ENCODE peak calls at places on chromosome X, in ten cellular contexts. One of them, this sample, is unnamed.

GRCh38 chrX:623599-624323 is 6.8 kb upstream of the SHOX start:
- DNase-seq in bronchial epithelial cell: no peak
- DNase-seq in dorsolateral prefrontal cortex: no peak
- DNase-seq in tibial nerve: no peak
- DNase-seq in left lung: no peak
- DNase-seq in heart right ventricle: no peak
- DNase-seq in osteocyte: peak; percentile 80
- DNase-seq in suprapubic skin: peak; percentile 47
- DNase-seq in brain microvascular endothelial cell: no peak
- DNase-seq in epithelial cell of esophagus: peak; percentile 7
- DNase-seq in this sample: no peak

GRCh38 chrX:141669689-141670088 is 28.9 kb downstream of the SPANXD start:
- DNase-seq in bronchial epithelial cell: no peak
- DNase-seq in dorsolateral prefrontal cortex: no peak
- DNase-seq in tibial nerve: no peak
- DNase-seq in left lung: no peak
- DNase-seq in heart right ventricle: no peak
- DNase-seq in osteocyte: no peak
- DNase-seq in suprapubic skin: no peak
- DNase-seq in brain microvascular endothelial cell: no peak
- DNase-seq in epithelial cell of esophagus: no peak
- DNase-seq in this sample: no peak

GRCh38 chrX:119500061-119500800 is 32.0 kb downstream of the SLC25A5 start:
- DNase-seq in bronchial epithelial cell: no peak
- DNase-seq in dorsolateral prefrontal cortex: no peak
- DNase-seq in tibial nerve: no peak
- DNase-seq in left lung: no peak
- DNase-seq in heart right ventricle: no peak
- DNase-seq in osteocyte: no peak
- DNase-seq in suprapubic skin: no peak
- DNase-seq in brain microvascular endothelial cell: no peak
- DNase-seq in epithelial cell of esophagus: no peak
- DNase-seq in this sample: no peak

GRCh38 chrX:148567229-148567628 is 66.8 kb downstream of the AFF2 start:
- DNase-seq in bronchial epithelial cell: no peak
- DNase-seq in dorsolateral prefrontal cortex: no peak
- DNase-seq in tibial nerve: no peak
- DNase-seq in left lung: no peak
- DNase-seq in heart right ventricle: no peak
- DNase-seq in osteocyte: no peak
- DNase-seq in suprapubic skin: no peak
- DNase-seq in brain microvascular endothelial cell: peak; percentile 62
- DNase-seq in epithelial cell of esophagus: no peak
- DNase-seq in this sample: no peak

GRCh38 chrX:151176351-151176750 is at the start of gene GPR50:
- DNase-seq in bronchial epithelial cell: no peak
- DNase-seq in dorsolateral prefrontal cortex: no peak
- DNase-seq in tibial nerve: no peak
- DNase-seq in left lung: no peak
- DNase-seq in heart right ventricle: no peak
- DNase-seq in osteocyte: no peak
- DNase-seq in suprapubic skin: no peak
- DNase-seq in brain microvascular endothelial cell: no peak
- DNase-seq in epithelial cell of esophagus: no peak
- DNase-seq in this sample: no peak

GRCh38 chrX:53930513-53931380 is 113.5 kb downstream of the PHF8 start:
- DNase-seq in bronchial epithelial cell: peak; percentile 12
- DNase-seq in dorsolateral prefrontal cortex: no peak
- DNase-seq in tibial nerve: no peak
- DNase-seq in left lung: no peak
- DNase-seq in heart right ventricle: no peak
- DNase-seq in osteocyte: no peak
- DNase-seq in suprapubic skin: no peak
- DNase-seq in brain microvascular endothelial cell: peak; percentile 48
- DNase-seq in epithelial cell of esophagus: peak; percentile 4
- DNase-seq in this sample: no peak

GRCh38 chrX:84219551-84219950 is 31.6 kb upstream of the RPS6KA6 start:
- DNase-seq in bronchial epithelial cell: peak; percentile 55
- DNase-seq in dorsolateral prefrontal cortex: no peak
- DNase-seq in tibial nerve: no peak
- DNase-seq in left lung: no peak
- DNase-seq in heart right ventricle: no peak
- DNase-seq in osteocyte: no peak
- DNase-seq in suprapubic skin: no peak
- DNase-seq in brain microvascular endothelial cell: no peak
- DNase-seq in epithelial cell of esophagus: peak; percentile 53
- DNase-seq in this sample: no peak

GRCh38 chrX:139156356-139156755 is 374.2 kb upstream of the F9 start:
- DNase-seq in bronchial epithelial cell: no peak
- DNase-seq in dorsolateral prefrontal cortex: no peak
- DNase-seq in tibial nerve: no peak
- DNase-seq in left lung: no peak
- DNase-seq in heart right ventricle: no peak
- DNase-seq in osteocyte: no peak
- DNase-seq in suprapubic skin: no peak
- DNase-seq in brain microvascular endothelial cell: no peak
- DNase-seq in epithelial cell of esophagus: no peak
- DNase-seq in this sample: no peak

GRCh38 chrX:362351-362750 is 24.4 kb downstream of the PPP2R3B start:
- DNase-seq in bronchial epithelial cell: no peak
- DNase-seq in dorsolateral prefrontal cortex: no peak
- DNase-seq in tibial nerve: no peak
- DNase-seq in left lung: peak; percentile 32
- DNase-seq in heart right ventricle: no peak
- DNase-seq in osteocyte: no peak
- DNase-seq in suprapubic skin: peak; percentile 65
- DNase-seq in brain microvascular endothelial cell: no peak
- DNase-seq in epithelial cell of esophagus: no peak
- DNase-seq in this sample: no peak

GRCh38 chrX:136260801-136261200 is 9.6 kb upstream of the MAP7D3 start:
- DNase-seq in bronchial epithelial cell: peak; percentile 67
- DNase-seq in dorsolateral prefrontal cortex: no peak
- DNase-seq in tibial nerve: no peak
- DNase-seq in left lung: no peak
- DNase-seq in heart right ventricle: no peak
- DNase-seq in osteocyte: peak; percentile 84
- DNase-seq in suprapubic skin: no peak
- DNase-seq in brain microvascular endothelial cell: peak; percentile 74
- DNase-seq in epithelial cell of esophagus: peak; percentile 51
- DNase-seq in this sample: no peak

GRCh38 chrX:132652871-132653270 is 164.0 kb upstream of the MBNL3 start:
- DNase-seq in bronchial epithelial cell: no peak
- DNase-seq in dorsolateral prefrontal cortex: no peak
- DNase-seq in tibial nerve: no peak
- DNase-seq in left lung: no peak
- DNase-seq in heart right ventricle: no peak
- DNase-seq in osteocyte: no peak
- DNase-seq in suprapubic skin: no peak
- DNase-seq in brain microvascular endothelial cell: no peak
- DNase-seq in epithelial cell of esophagus: no peak
- DNase-seq in this sample: no peak

GRCh38 chrX:39705299-39705698 is 392.5 kb downstream of the BCOR start:
- DNase-seq in bronchial epithelial cell: peak; percentile 80
- DNase-seq in dorsolateral prefrontal cortex: no peak
- DNase-seq in tibial nerve: peak; percentile 44
- DNase-seq in left lung: peak; percentile 69
- DNase-seq in heart right ventricle: peak; percentile 52
- DNase-seq in osteocyte: no peak
- DNase-seq in suprapubic skin: no peak
- DNase-seq in brain microvascular endothelial cell: peak; percentile 74
- DNase-seq in epithelial cell of esophagus: peak; percentile 79
- DNase-seq in this sample: no peak

GRCh38 chrX:2351999-2352995 is 148.5 kb downstream of the DHRSX start:
- DNase-seq in bronchial epithelial cell: peak; percentile 22
- DNase-seq in dorsolateral prefrontal cortex: no peak
- DNase-seq in tibial nerve: no peak
- DNase-seq in left lung: no peak
- DNase-seq in heart right ventricle: no peak
- DNase-seq in osteocyte: no peak
- DNase-seq in suprapubic skin: no peak
- DNase-seq in brain microvascular endothelial cell: peak; percentile 94
- DNase-seq in epithelial cell of esophagus: peak; percentile 84
- DNase-seq in this sample: no peak

GRCh38 chrX:113400193-113400704 is 559.6 kb upstream of the AMOT start:
- DNase-seq in bronchial epithelial cell: peak; percentile 5
- DNase-seq in dorsolateral prefrontal cortex: no peak
- DNase-seq in tibial nerve: no peak
- DNase-seq in left lung: no peak
- DNase-seq in heart right ventricle: no peak
- DNase-seq in osteocyte: no peak
- DNase-seq in suprapubic skin: no peak
- DNase-seq in brain microvascular endothelial cell: no peak
- DNase-seq in epithelial cell of esophagus: peak; percentile 36
- DNase-seq in this sample: no peak

GRCh38 chrX:132591719-132592275 is 103.0 kb upstream of the MBNL3 start:
- DNase-seq in bronchial epithelial cell: no peak
- DNase-seq in dorsolateral prefrontal cortex: no peak
- DNase-seq in tibial nerve: no peak
- DNase-seq in left lung: no peak
- DNase-seq in heart right ventricle: no peak
- DNase-seq in osteocyte: no peak
- DNase-seq in suprapubic skin: no peak
- DNase-seq in brain microvascular endothelial cell: no peak
- DNase-seq in epithelial cell of esophagus: no peak
- DNase-seq in this sample: no peak

GRCh38 chrX:80876877-80877276 is 67.2 kb upstream of the BRWD3 start:
- DNase-seq in bronchial epithelial cell: peak; percentile 14
- DNase-seq in dorsolateral prefrontal cortex: no peak
- DNase-seq in tibial nerve: no peak
- DNase-seq in left lung: no peak
- DNase-seq in heart right ventricle: no peak
- DNase-seq in osteocyte: no peak
- DNase-seq in suprapubic skin: no peak
- DNase-seq in brain microvascular endothelial cell: no peak
- DNase-seq in epithelial cell of esophagus: peak; percentile 37
- DNase-seq in this sample: no peak
- TF ChIP-seq CTCF in bronchial epithelial cell: peak; percentile 3
- TF ChIP-seq CTCF in dorsolateral prefrontal cortex: peak; percentile 56
- TF ChIP-seq CTCF in tibial nerve: peak; percentile 29
- TF ChIP-seq CTCF in left lung: peak; percentile 19
- TF ChIP-seq CTCF in heart right ventricle: no peak
- TF ChIP-seq CTCF in osteocyte: peak; percentile 58
- TF ChIP-seq CTCF in suprapubic skin: no peak
- TF ChIP-seq CTCF in brain microvascular endothelial cell: peak; percentile 20
- TF ChIP-seq CTCF in epithelial cell of esophagus: peak; percentile 23
- TF ChIP-seq CTCF in this sample: peak; percentile 15

DNA sequence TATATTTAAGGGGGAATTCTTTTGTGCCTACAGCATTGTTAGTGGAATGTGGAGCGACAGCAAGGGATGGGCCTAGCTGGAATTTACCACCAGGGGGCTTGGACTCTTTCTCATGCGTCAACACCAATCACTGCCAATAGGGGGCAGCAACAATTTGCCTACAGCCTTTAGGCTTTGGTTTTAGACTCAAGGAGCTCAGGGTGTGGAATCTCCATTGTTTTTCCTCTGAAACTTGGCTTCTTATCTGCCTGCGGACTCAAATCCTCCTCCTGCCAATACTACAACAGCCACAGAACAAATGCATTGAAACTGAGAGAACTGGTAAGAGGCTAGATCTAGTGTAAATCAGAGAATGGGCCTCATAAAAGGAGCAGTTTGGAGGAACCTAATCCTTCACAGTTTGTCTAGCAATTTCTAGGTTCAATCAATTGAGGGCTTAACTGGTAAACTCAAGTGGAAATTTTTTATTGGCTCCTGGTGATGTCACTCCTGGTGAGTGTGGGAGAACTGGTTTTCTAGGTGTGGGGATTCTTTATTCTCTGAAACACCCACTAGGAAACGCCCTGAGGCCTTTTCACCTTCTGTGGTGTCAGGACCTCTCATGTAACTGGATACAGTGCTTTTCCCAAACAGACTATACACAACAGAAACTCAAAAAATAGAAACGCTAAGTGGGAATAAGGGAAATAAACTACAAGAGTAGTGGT is 27.9 kb upstream of the TMSB4X start:
- DNase-seq in bronchial epithelial cell: peak; percentile 88
- DNase-seq in dorsolateral prefrontal cortex: peak; percentile 44
- DNase-seq in tibial nerve: peak; percentile 67
- DNase-seq in left lung: no peak
- DNase-seq in heart right ventricle: peak; percentile 69
- DNase-seq in osteocyte: peak; percentile 88
- DNase-seq in suprapubic skin: no peak
- DNase-seq in brain microvascular endothelial cell: peak; percentile 85
- DNase-seq in epithelial cell of esophagus: peak; percentile 90
- DNase-seq in this sample: no peak
- TF ChIP-seq CTCF in bronchial epithelial cell: peak; percentile 89
- TF ChIP-seq CTCF in dorsolateral prefrontal cortex: peak; percentile 79
- TF ChIP-seq CTCF in tibial nerve: peak; percentile 88
- TF ChIP-seq CTCF in left lung: peak; percentile 85
- TF ChIP-seq CTCF in heart right ventricle: peak; percentile 72
- TF ChIP-seq CTCF in osteocyte: peak; percentile 93
- TF ChIP-seq CTCF in suprapubic skin: peak; percentile 66
- TF ChIP-seq CTCF in brain microvascular endothelial cell: peak; percentile 97
- TF ChIP-seq CTCF in epithelial cell of esophagus: peak; percentile 94
- TF ChIP-seq CTCF in this sample: peak; percentile 45

GRCh38 chrX:18828832-18829404 is 121.5 kb downstream of the PPEF1 start:
- DNase-seq in bronchial epithelial cell: peak; percentile 19
- DNase-seq in dorsolateral prefrontal cortex: no peak
- DNase-seq in tibial nerve: no peak
- DNase-seq in left lung: no peak
- DNase-seq in heart right ventricle: no peak
- DNase-seq in osteocyte: no peak
- DNase-seq in suprapubic skin: no peak
- DNase-seq in brain microvascular endothelial cell: peak; percentile 16
- DNase-seq in epithelial cell of esophagus: peak; percentile 4
- DNase-seq in this sample: no peak
- TF ChIP-seq CTCF in bronchial epithelial cell: no peak
- TF ChIP-seq CTCF in dorsolateral prefrontal cortex: no peak
- TF ChIP-seq CTCF in tibial nerve: no peak
- TF ChIP-seq CTCF in left lung: no peak
- TF ChIP-seq CTCF in heart right ventricle: no peak
- TF ChIP-seq CTCF in osteocyte: no peak
- TF ChIP-seq CTCF in suprapubic skin: no peak
- TF ChIP-seq CTCF in brain microvascular endothelial cell: peak; percentile 16
- TF ChIP-seq CTCF in epithelial cell of esophagus: no peak
- TF ChIP-seq CTCF in this sample: no peak

DNA sequence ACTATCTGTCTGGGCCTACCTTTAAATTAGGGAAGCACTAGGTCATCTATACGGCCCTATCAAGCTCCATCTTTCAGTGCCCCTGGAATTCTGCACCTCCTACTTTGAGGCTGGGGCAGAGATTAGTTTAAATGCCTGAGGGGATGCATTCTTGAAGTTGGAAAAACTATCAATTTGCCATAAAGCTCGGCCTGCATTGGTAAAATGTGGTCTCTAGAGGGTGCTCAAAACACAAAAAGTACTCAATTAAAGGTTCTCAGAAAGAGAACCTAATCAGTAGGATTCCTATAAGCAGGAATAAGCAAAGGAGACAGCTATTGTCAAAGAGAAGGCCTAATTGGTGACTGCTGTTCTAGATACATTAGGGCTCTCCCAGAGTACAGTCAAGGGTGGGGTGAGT is 111.7 kb downstream of the AMER1 start:
- DNase-seq in bronchial epithelial cell: peak; percentile 21
- DNase-seq in dorsolateral prefrontal cortex: no peak
- DNase-seq in tibial nerve: no peak
- DNase-seq in left lung: no peak
- DNase-seq in heart right ventricle: no peak
- DNase-seq in osteocyte: no peak
- DNase-seq in suprapubic skin: no peak
- DNase-seq in brain microvascular endothelial cell: peak; percentile 4
- DNase-seq in epithelial cell of esophagus: peak; percentile 19
- DNase-seq in this sample: no peak
- TF ChIP-seq CTCF in bronchial epithelial cell: peak; percentile 25
- TF ChIP-seq CTCF in dorsolateral prefrontal cortex: peak; percentile 40
- TF ChIP-seq CTCF in tibial nerve: no peak
- TF ChIP-seq CTCF in left lung: no peak
- TF ChIP-seq CTCF in heart right ventricle: peak; percentile 16
- TF ChIP-seq CTCF in osteocyte: peak; percentile 53
- TF ChIP-seq CTCF in suprapubic skin: peak; percentile 13
- TF ChIP-seq CTCF in brain microvascular endothelial cell: peak; percentile 29
- TF ChIP-seq CTCF in epithelial cell of esophagus: peak; percentile 50
- TF ChIP-seq CTCF in this sample: no peak

This sample was measured in coronary artery.